ENCODE peak calls at places on chromosomes 3 and 15, in five cellular contexts. Z is mesothelial cell of epicardium, O is pulmonary artery endothelial cell, M is AG09309, Q is T-helper 9 cell. P is an unnamed sample.

GRCh38 chr3:42762046-42762724 is 10.9 kb downstream of the CCDC13 start:
- DNase-seq in Z (peak), O (no peak), M (no peak), Q (no peak), P (no peak)

GRCh38 chr3:152656207-152657001 is 178.5 kb upstream of the P2RY1 start:
- DNase-seq in Z (no peak), O (no peak), M (no peak), Q (no peak), P (no peak)

GRCh38 chr15:70492240-70493177 is 270.8 kb downstream of the UACA start:
- DNase-seq in Z (no peak), O (no peak), M (peak), Q (peak), P (peak)

GRCh38 chr3:45870099-45870498 is 16.2 kb upstream of the CCR9 start:
- DNase-seq in Z (no peak), O (no peak), M (no peak), Q (peak), P (peak)

GRCh38 chr15:51341366-51342248 is at the start of gene GLDN:
- DNase-seq in Z (peak), O (no peak), M (no peak), Q (no peak), P (no peak)

GRCh38 chr3:14143826-14144225 is 19.0 kb downstream of the TMEM43 start:
- DNase-seq in Z (no peak), O (peak), M (peak), Q (no peak), P (no peak)

GRCh38 chr3:43638594-43639447 is 17.0 kb upstream of the ANO10 start:
- DNase-seq in Z (no peak), O (no peak), M (no peak), Q (peak), P (peak)

GRCh38 chr3:173893066-173893465 is 495.5 kb downstream of the NLGN1 start:
- DNase-seq in Z (no peak), O (no peak), M (peak), Q (no peak), P (no peak)

GRCh38 chr15:58203537-58203936 is 65.4 kb downstream of the AQP9 start:
- DNase-seq in Z (no peak), O (peak), M (peak), Q (no peak), P (no peak)

GRCh38 chr3:42500909-42501308 is 1.5 kb upstream of the VIPR1 start:
- DNase-seq in Z (no peak), O (no peak), M (no peak), Q (no peak), P (no peak)

GRCh38 chr3:132232231-132232792 is 84.9 kb upstream of the ACP3 start:
- DNase-seq in Z (no peak), O (no peak), M (no peak), Q (no peak), P (no peak)

GRCh38 chr3:100852882-100853281 is 140.3 kb downstream of the ABI3BP start:
- DNase-seq in Z (no peak), O (no peak), M (no peak), Q (no peak), P (no peak)

GRCh38 chr3:95123104-95123503 is 1060.2 kb downstream of the NSUN3 start:
- DNase-seq in Z (no peak), O (no peak), M (no peak), Q (no peak), P (no peak)

GRCh38 chr3:155609586-155609985 is 135.3 kb downstream of the PLCH1 start:
- DNase-seq in Z (no peak), O (no peak), M (no peak), Q (no peak), P (no peak)

GRCh38 chr3:8624612-8625011 is 20.0 kb downstream of the SSUH2 start:
- DNase-seq in Z (no peak), O (no peak), M (no peak), Q (no peak), P (no peak)

P was measured in effector memory CD8-positive, alpha-beta T cell.